ENCODE peak calls at places on chromosomes 13 and 19, in four cellular contexts. One of them, this sample, is unnamed.

GRCh38 chr19:48754950-48755645 is at the start of gene FGF21:
- DNase-seq in cardiac muscle cell: no peak
- DNase-seq in body of pancreas: no peak
- DNase-seq in transverse colon: no peak
- DNase-seq in this sample: no peak

GRCh38 chr19:29671393-29672076 is 6.3 kb downstream of the PLEKHF1 start:
- DNase-seq in cardiac muscle cell: peak; percentile 60
- DNase-seq in body of pancreas: peak; percentile 69
- DNase-seq in transverse colon: peak; percentile 72
- DNase-seq in this sample: peak; percentile 76

GRCh38 chr19:12933287-12934072 is at the start of gene FARSA:
- DNase-seq in cardiac muscle cell: peak; percentile 92
- DNase-seq in body of pancreas: peak; percentile 95
- DNase-seq in transverse colon: peak; percentile 93
- DNase-seq in this sample: peak; percentile 95

GRCh38 chr13:59790626-59791025 is 373.1 kb downstream of the DIAPH3 start:
- DNase-seq in cardiac muscle cell: peak; percentile 33
- DNase-seq in body of pancreas: no peak
- DNase-seq in transverse colon: no peak
- DNase-seq in this sample: no peak

GRCh38 chr13:113837554-113838355 is 26.1 kb downstream of the GAS6 start:
- DNase-seq in cardiac muscle cell: peak; percentile 98
- DNase-seq in body of pancreas: peak; percentile 89
- DNase-seq in transverse colon: peak; percentile 84
- DNase-seq in this sample: peak; percentile 93

GRCh38 chr13:46232281-46232680 is 20.6 kb downstream of the LRRC63 start:
- DNase-seq in cardiac muscle cell: peak; percentile 50
- DNase-seq in body of pancreas: no peak
- DNase-seq in transverse colon: no peak
- DNase-seq in this sample: no peak

GRCh38 chr13:73677041-73677589 is 457.1 kb downstream of the KLF12 start:
- DNase-seq in cardiac muscle cell: peak; percentile 70
- DNase-seq in body of pancreas: no peak
- DNase-seq in transverse colon: no peak
- DNase-seq in this sample: peak; percentile 18

GRCh38 chr13:90205081-90205480 is 1142.4 kb upstream of the MIR17HG start:
- DNase-seq in cardiac muscle cell: no peak
- DNase-seq in body of pancreas: no peak
- DNase-seq in transverse colon: no peak
- DNase-seq in this sample: no peak

GRCh38 chr19:56321981-56322558 is 7.4 kb upstream of the ZSCAN5A start:
- DNase-seq in cardiac muscle cell: no peak
- DNase-seq in body of pancreas: peak; percentile 28
- DNase-seq in transverse colon: no peak
- DNase-seq in this sample: no peak

GRCh38 chr19:4541114-4541805 is 1.4 kb upstream of the LRG1 start:
- DNase-seq in cardiac muscle cell: no peak
- DNase-seq in body of pancreas: no peak
- DNase-seq in transverse colon: no peak
- DNase-seq in this sample: no peak
- H3K4me1 ChIP-seq in cardiac muscle cell: no peaks in the 10 kb centered on the region
- H3K4me1 ChIP-seq in body of pancreas: peaks cover 53% of the 10 kb centered on the region
- H3K4me1 ChIP-seq in transverse colon: no peaks in the 10 kb centered on the region
- H3K4me1 ChIP-seq in this sample: no peaks in the 10 kb centered on the region

GRCh38 chr19:46221981-46222610 is 7.4 kb upstream of the IGFL1 start:
- DNase-seq in cardiac muscle cell: peak; percentile 76
- DNase-seq in body of pancreas: peak; percentile 47
- DNase-seq in transverse colon: no peak
- DNase-seq in this sample: peak; percentile 60

GRCh38 chr19:46218160-46218559 is 11.4 kb upstream of the IGFL1 start:
- DNase-seq in cardiac muscle cell: peak; percentile 59
- DNase-seq in body of pancreas: no peak
- DNase-seq in transverse colon: no peak
- DNase-seq in this sample: peak; percentile 68

GRCh38 chr19:46224773-46225172 is 4.8 kb upstream of the IGFL1 start:
- DNase-seq in cardiac muscle cell: no peak
- DNase-seq in body of pancreas: no peak
- DNase-seq in transverse colon: no peak
- DNase-seq in this sample: no peak

GRCh38 chr19:46220038-46220615 is 9.4 kb upstream of the IGFL1 start:
- DNase-seq in cardiac muscle cell: no peak
- DNase-seq in body of pancreas: no peak
- DNase-seq in transverse colon: no peak
- DNase-seq in this sample: no peak

DNA sequence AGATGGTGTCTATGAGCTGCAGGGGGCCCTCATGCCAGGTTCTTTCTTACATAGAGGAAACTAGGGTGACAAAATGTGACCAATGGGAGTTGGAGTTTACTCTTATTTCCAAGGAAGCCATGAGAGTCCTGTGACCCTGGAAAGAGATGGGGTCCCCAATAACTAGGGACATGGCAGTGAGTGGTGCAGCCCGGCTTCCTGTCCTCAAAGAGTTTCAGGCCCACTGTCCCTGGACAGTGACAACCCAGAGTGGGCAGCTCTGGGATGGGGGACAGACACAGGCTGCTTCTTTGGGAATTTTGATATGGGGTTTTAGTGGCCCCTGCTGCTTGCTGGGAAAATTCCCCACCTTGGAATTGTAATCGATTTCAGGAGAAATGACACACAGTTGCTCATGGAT is 8.4 kb upstream of the IGFL1 start:
- DNase-seq in cardiac muscle cell: no peak
- DNase-seq in body of pancreas: no peak
- DNase-seq in transverse colon: no peak
- DNase-seq in this sample: no peak
- H3K27ac ChIP-seq in cardiac muscle cell: no peak overlapping the region
- H3K27ac ChIP-seq in body of pancreas: no peak overlapping the region
- H3K27ac ChIP-seq in transverse colon: no peak overlapping the region
- H3K27ac ChIP-seq in this sample: no peak overlapping the region

GRCh38 chr19:35739275-35740107 is 2.8 kb downstream of the IGFLR1 start:
- DNase-seq in cardiac muscle cell: no peak
- DNase-seq in body of pancreas: no peak
- DNase-seq in transverse colon: no peak
- DNase-seq in this sample: no peak
- H3K4me1 ChIP-seq in cardiac muscle cell: peaks cover 3% of the 10 kb centered on the region
- H3K4me1 ChIP-seq in body of pancreas: peaks cover 23% of the 10 kb centered on the region
- H3K4me1 ChIP-seq in transverse colon: peaks cover 17% of the 10 kb centered on the region
- H3K4me1 ChIP-seq in this sample: peaks cover 4% of the 10 kb centered on the region

GRCh38 chr13:98172570-98173405 is 4.3 kb downstream of the RNF113B start:
- DNase-seq in cardiac muscle cell: peak; percentile 69
- DNase-seq in body of pancreas: no peak
- DNase-seq in transverse colon: no peak
- DNase-seq in this sample: peak; percentile 17
- H3K27ac ChIP-seq in cardiac muscle cell: peak overlapping the region; percentile 68
- H3K27ac ChIP-seq in body of pancreas: peak overlapping the region; percentile 77
- H3K27ac ChIP-seq in transverse colon: peak overlapping the region; percentile 72
- H3K27ac ChIP-seq in this sample: peak overlapping the region; percentile 71